ENCODE peak calls at places on chromosomes 11 and 22, in six cellular contexts. X is AG04449, M is stomach, Q is psoas muscle, Z is fibroblast of the aortic adventitia, W is kidney epithelial cell. F is an unnamed sample.

GRCh38 chr22:38925571-38926041 is 31.8 kb upstream of the APOBEC3A start:
- DNase-seq in X (no peak), M (no peak), Q (no peak), Z (peak), W (no peak), F (no peak)

GRCh38 chr11:17563248-17563647 is 16.2 kb downstream of the OTOG start:
- DNase-seq in X (no peak), M (peak), Q (no peak), Z (no peak), W (no peak), F (no peak)

GRCh38 chr11:44615913-44616806 is 50.7 kb downstream of the CD82 start:
- DNase-seq in X (no peak), M (no peak), Q (no peak), Z (no peak), W (no peak), F (peak)

GRCh38 chr22:29470159-29470855 is 9.7 kb upstream of the NEFH start:
- DNase-seq in X (no peak), M (peak), Q (peak), Z (peak), W (no peak), F (peak)

GRCh38 chr11:68330700-68331337 is 18.4 kb downstream of the LRP5 start:
- DNase-seq in X (no peak), M (no peak), Q (no peak), Z (no peak), W (no peak), F (no peak)

GRCh38 chr22:23281406-23282088 is 101.2 kb downstream of the BCR start:
- DNase-seq in X (no peak), M (peak), Q (peak), Z (peak), W (peak), F (peak)

GRCh38 chr11:76856111-76856510 is 4.6 kb upstream of the ACER3 start:
- DNase-seq in X (no peak), M (no peak), Q (no peak), Z (peak), W (no peak), F (no peak)

GRCh38 chr22:49011769-49012598 is 815.7 kb downstream of the BRD1 start:
- DNase-seq in X (no peak), M (peak), Q (no peak), Z (no peak), W (no peak), F (peak)

GRCh38 chr11:12137005-12137690 is 26.8 kb downstream of the MICAL2 start:
- DNase-seq in X (no peak), M (peak), Q (no peak), Z (no peak), W (no peak), F (no peak)

GRCh38 chr11:35511666-35512065 is 13.8 kb downstream of the PAMR1 start:
- DNase-seq in X (no peak), M (no peak), Q (no peak), Z (no peak), W (no peak), F (no peak)

GRCh38 chr11:27357250-27357649 is 5.8 kb downstream of the CCDC34 start:
- DNase-seq in X (no peak), M (peak), Q (no peak), Z (no peak), W (no peak), F (no peak)

GRCh38 chr22:23219787-23220484 is 39.6 kb downstream of the BCR start:
- DNase-seq in X (no peak), M (peak), Q (no peak), Z (no peak), W (peak), F (peak)

GRCh38 chr11:62129610-62130497 is 6.0 kb downstream of the INCENP start:
- DNase-seq in X (no peak), M (peak), Q (no peak), Z (no peak), W (no peak), F (no peak)

DNA sequence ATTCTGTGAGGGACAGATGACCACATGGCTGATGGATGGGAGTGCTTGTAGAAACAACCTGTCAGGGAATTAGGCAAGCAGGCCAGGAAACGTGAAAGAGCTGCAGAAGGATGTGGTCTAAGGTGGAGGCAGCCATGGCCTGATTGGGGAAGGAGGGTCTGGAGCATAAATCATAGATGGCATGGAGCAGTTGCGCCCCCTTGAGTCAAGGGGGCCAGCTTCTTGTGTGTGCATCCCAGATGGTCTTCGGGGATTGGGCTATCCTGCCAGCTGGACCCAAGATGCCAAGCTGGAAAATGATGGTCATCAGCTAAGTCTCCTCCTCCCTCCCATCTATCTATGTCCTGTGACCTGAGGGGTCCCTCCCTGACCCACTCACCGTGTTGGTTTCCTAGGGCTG is 119.4 kb upstream of the CLPB start:
- DNase-seq in X (no peak), M (no peak), Q (no peak), Z (no peak), W (no peak), F (no peak)
- TF ChIP-seq CTCF in X (no peak), M (no peak), Q (no peak), Z (no peak), W (no peak), F (no peak)

GRCh38 chr11:58618215-58618614 is 4.2 kb upstream of the CNTF start:
- DNase-seq in X (no peak), M (no peak), Q (no peak), Z (no peak), W (no peak), F (no peak)
- TF ChIP-seq CTCF in X (no peak), M (no peak), Q (no peak), Z (no peak), W (no peak), F (no peak)

DNA sequence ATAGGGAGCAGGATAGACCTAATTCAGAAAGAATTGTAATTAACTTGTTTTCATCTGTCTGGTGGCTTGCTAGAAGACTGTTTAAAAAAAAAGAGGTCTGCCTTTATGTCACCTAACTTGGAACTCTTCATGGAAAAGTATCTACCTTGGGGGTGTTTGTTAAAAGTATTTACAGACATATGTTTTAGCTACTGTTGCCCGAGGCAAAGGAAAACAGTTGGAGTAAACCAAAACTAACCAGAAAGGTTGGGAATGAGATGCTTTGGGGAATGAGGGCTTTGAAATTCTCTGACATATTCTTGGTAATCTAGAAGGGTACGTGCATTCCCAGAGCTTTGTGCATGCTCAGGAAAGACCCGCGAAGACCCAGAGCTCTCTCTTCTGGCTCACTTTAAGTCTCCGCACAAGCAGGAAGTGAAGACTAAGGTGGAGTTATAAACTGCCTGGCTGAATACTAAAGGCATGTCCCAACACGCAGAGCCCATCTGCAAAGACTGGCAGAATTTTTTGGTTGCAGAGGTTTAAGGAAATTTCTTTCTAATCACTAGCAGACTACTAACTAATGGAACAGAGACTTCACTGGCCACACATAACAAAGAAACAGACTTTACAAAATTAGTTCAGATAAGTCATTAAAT is 33.2 kb downstream of the HIKESHI start:
- DNase-seq in X (no peak), M (no peak), Q (no peak), Z (no peak), W (no peak), F (no peak)
- TF ChIP-seq CTCF in X (no peak), M (no peak), Q (no peak), Z (no peak), W (no peak), F (no peak)

DNA sequence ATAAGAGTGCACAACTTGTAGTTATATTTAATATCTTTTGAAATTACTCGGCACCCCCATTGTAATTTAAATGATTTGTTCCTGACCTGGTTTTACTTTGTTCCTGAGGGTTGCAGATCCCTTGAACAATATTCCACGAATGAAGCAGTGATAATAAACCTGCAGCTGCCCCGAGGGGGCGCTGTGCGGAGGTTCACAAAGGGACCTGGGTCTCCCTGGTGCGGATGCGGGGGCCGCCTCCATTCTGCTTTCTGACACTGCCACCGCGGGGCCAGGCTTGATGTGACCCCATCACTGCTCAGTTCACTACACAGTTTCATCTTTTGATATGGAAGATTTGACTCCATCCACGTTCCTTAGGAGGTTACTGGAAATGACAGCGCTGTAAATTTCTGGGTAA is 62.9 kb upstream of the PRODH start:
- DNase-seq in X (no peak), M (no peak), Q (no peak), Z (no peak), W (no peak), F (no peak)
- TF ChIP-seq CTCF in X (no peak), M (no peak), Q (no peak), Z (no peak), W (no peak), F (no peak)

DNA sequence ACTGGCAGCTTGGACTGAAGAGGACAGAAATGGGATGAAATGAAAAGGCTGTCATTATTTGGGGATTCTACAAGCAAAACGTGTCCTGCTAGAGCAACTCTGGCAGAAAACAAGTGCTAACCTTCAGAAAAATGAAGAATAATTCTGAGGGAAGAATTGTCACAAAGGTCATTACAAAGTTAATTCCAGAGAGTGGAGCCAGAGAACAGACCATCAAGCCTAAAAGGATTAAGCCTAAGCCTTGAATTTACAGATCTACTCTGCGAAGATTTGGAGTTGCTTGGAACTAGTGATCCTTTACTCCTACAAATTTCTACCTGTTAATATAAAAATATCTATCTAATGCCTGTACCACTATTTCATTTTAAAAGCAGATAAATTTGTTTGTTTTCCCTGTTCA is 1077.3 kb upstream of the CNTN5 start:
- DNase-seq in X (no peak), M (no peak), Q (no peak), Z (peak), W (no peak), F (no peak)
- TF ChIP-seq CTCF in X (no peak), M (no peak), Q (no peak), Z (no peak), W (no peak), F (no peak)

GRCh38 chr11:114256176-114256897 is 39.9 kb upstream of the NNMT start:
- DNase-seq in X (no peak), M (no peak), Q (peak), Z (no peak), W (no peak), F (no peak)

GRCh38 chr11:114256898-114257286 is 39.3 kb upstream of the NNMT start:
- DNase-seq in X (no peak), M (no peak), Q (peak), Z (no peak), W (no peak), F (no peak)

GRCh38 chr11:114258696-114259095 is 37.5 kb upstream of the NNMT start:
- DNase-seq in X (no peak), M (no peak), Q (peak), Z (no peak), W (no peak), F (no peak)

GRCh38 chr11:114259124-114259526 is 37.1 kb upstream of the NNMT start:
- DNase-seq in X (no peak), M (no peak), Q (peak), Z (no peak), W (no peak), F (no peak)

GRCh38 chr11:114257621-114258558 is 38.3 kb upstream of the NNMT start:
- DNase-seq in X (no peak), M (no peak), Q (peak), Z (no peak), W (no peak), F (peak)
- TF ChIP-seq CTCF in X (no peak), M (no peak), Q (peak), Z (peak), W (peak), F (no peak)

GRCh38 chr11:6569706-6570105 is 33.7 kb downstream of the RRP8 start:
- DNase-seq in X (no peak), M (no peak), Q (no peak), Z (no peak), W (no peak), F (no peak)

GRCh38 chr11:6566704-6567370 is 36.6 kb downstream of the RRP8 start:
- DNase-seq in X (no peak), M (no peak), Q (peak), Z (no peak), W (no peak), F (peak)

GRCh38 chr11:6565988-6566703 is 37.3 kb downstream of the RRP8 start:
- DNase-seq in X (no peak), M (no peak), Q (no peak), Z (no peak), W (no peak), F (peak)

GRCh38 chr11:6567371-6567745 is 36.1 kb downstream of the RRP8 start:
- DNase-seq in X (no peak), M (no peak), Q (no peak), Z (no peak), W (no peak), F (no peak)

DNA sequence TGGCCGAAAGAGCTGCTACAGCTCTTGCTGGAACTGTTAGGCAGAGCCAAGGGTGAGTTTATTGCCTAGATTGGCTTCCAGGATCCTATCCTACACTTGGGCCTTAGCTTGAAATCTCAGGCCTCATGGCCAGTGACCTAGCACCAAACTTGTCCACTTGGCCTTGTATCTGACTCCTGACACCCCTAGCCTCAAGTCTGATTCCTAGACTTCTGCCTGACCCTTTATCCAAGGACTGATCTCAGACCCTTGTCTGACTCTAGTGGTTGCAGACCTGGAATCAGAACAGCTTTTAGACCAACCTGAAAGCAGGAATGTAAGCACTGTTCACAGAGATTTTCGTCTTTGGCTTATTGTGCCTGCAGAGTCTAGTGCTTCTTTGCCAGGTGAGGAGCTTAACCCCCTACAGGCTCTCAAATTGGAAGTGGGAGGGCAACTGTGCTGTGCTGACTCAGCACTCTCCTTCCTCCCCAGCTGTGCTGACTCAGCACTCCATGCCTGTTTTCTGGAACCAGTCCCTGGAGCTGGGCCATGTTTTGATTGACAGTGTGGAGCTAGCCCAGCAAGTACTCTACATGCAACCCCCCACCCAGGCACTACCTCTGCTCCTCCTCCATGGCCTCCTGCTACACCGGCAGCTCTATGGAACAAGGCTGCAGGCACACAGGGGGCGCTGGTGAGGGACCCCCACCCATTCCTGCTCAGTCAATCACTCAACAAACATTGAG is 35.1 kb downstream of the RRP8 start:
- DNase-seq in X (no peak), M (peak), Q (peak), Z (peak), W (peak), F (no peak)
- TF ChIP-seq CTCF in X (no peak), M (no peak), Q (no peak), Z (no peak), W (peak), F (no peak)

GRCh38 chr11:106076421-106076922 is 675 bp downstream of the KBTBD3 start:
- DNase-seq in X (no peak), M (no peak), Q (no peak), Z (no peak), W (no peak), F (no peak)

GRCh38 chr11:106082096-106082495 is 4.6 kb downstream of the AASDHPPT start:
- DNase-seq in X (no peak), M (no peak), Q (no peak), Z (no peak), W (no peak), F (no peak)

GRCh38 chr11:106076923-106077608 is at the start of gene KBTBD3:
- DNase-seq in X (peak), M (peak), Q (peak), Z (peak), W (peak), F (peak)

GRCh38 chr11:106072804-106073203 is 4.3 kb downstream of the KBTBD3 start:
- DNase-seq in X (no peak), M (no peak), Q (no peak), Z (no peak), W (no peak), F (no peak)

DNA sequence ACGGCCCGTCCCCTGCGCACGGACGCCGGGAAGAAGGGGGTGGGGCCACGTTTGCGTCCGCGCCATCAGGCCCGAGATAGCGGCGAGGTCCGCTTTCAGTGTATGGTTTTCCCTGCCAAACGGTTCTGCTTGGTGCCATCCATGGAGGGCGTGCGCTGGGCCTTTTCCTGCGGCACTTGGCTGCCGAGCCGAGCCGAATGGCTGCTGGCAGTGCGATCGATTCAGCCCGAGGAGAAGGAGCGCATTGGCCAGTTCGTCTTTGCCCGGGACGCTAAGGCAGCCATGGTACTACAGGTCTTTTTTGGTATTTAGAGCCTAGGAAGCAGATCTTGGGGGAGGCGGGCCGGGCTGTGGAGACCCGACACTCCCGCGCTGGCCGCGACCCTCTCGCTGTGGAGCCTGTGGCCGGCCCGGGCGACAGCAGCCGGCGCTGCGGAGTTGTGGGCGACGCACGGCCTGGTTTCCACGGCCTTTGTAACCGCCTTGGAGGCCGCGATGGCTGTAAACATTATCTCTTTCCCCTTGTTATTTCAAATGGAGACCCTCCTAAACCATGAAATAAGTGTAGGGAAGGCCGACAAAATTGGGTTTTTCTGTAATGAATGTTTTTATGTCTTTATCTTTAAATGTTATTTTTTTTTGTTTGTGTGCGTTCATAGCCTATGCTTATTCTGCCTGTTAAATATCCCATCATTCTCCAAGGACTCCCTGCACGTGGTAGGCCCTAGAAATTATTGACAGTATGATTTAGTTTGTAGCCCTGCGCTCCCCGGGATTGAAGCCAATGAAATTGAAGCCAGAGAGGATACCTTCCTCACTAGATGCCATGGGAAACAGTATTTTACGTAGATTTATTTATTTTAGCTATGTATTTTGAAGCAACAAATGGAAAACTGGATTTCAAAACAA is at the start of gene AASDHPPT:
- DNase-seq in X (no peak), M (peak), Q (no peak), Z (peak), W (no peak), F (no peak)
- TF ChIP-seq CTCF in X (no peak), M (no peak), Q (no peak), Z (no peak), W (no peak), F (no peak)

F was measured in spleen.